ENCODE peak calls at places on chromosomes 6 and 20, in seven cellular contexts. One of them, this sample, is unnamed.

GRCh38 chr6:72620866-72621242 is 1.0 kb upstream of the KCNQ5 start:
- DNase-seq in NB4: peak
- DNase-seq in ELF-1: peak
- DNase-seq in fibroblast of the conjunctiva: no peak
- DNase-seq in T-helper 22 cell: no peak
- DNase-seq in amniotic epithelial cell: no peak
- DNase-seq in caudate nucleus: no peak
- DNase-seq in this sample: no peak

GRCh38 chr20:50120935-50121693 is 8.2 kb upstream of the UBE2V1 start:
- DNase-seq in fibroblast of the conjunctiva: peak
- DNase-seq in NB4: peak
- DNase-seq in T-helper 22 cell: peak
- DNase-seq in amniotic epithelial cell: peak
- DNase-seq in ELF-1: peak
- DNase-seq in caudate nucleus: no peak
- DNase-seq in this sample: peak

GRCh38 chr6:146357578-146358340 is 185.9 kb upstream of the RAB32 start:
- DNase-seq in ELF-1: no peak
- DNase-seq in caudate nucleus: no peak
- DNase-seq in NB4: peak
- DNase-seq in fibroblast of the conjunctiva: peak
- DNase-seq in amniotic epithelial cell: peak
- DNase-seq in T-helper 22 cell: no peak
- DNase-seq in this sample: no peak

GRCh38 chr6:170178561-170179477 is 112.1 kb downstream of the DLL1 start:
- DNase-seq in NB4: no peak
- DNase-seq in ELF-1: no peak
- DNase-seq in caudate nucleus: no peak
- DNase-seq in fibroblast of the conjunctiva: peak
- DNase-seq in amniotic epithelial cell: peak
- DNase-seq in T-helper 22 cell: no peak
- DNase-seq in this sample: peak

GRCh38 chr6:46796842-46797241 is 3.7 kb downstream of the MEP1A start:
- DNase-seq in T-helper 22 cell: no peak
- DNase-seq in amniotic epithelial cell: peak
- DNase-seq in caudate nucleus: no peak
- DNase-seq in fibroblast of the conjunctiva: no peak
- DNase-seq in NB4: no peak
- DNase-seq in ELF-1: no peak
- DNase-seq in this sample: no peak

GRCh38 chr6:166935353-166935752 is 21.0 kb downstream of the RNASET2 start:
- DNase-seq in NB4: no peak
- DNase-seq in fibroblast of the conjunctiva: no peak
- DNase-seq in ELF-1: no peak
- DNase-seq in caudate nucleus: no peak
- DNase-seq in T-helper 22 cell: no peak
- DNase-seq in amniotic epithelial cell: peak
- DNase-seq in this sample: peak

GRCh38 chr20:34994509-34995131 is 39.0 kb downstream of the MYH7B start:
- DNase-seq in NB4: no peak
- DNase-seq in T-helper 22 cell: no peak
- DNase-seq in amniotic epithelial cell: no peak
- DNase-seq in ELF-1: no peak
- DNase-seq in caudate nucleus: no peak
- DNase-seq in fibroblast of the conjunctiva: no peak
- DNase-seq in this sample: no peak

GRCh38 chr6:5316946-5317345 is 55.6 kb downstream of the FARS2 start:
- DNase-seq in ELF-1: no peak
- DNase-seq in NB4: no peak
- DNase-seq in T-helper 22 cell: no peak
- DNase-seq in amniotic epithelial cell: no peak
- DNase-seq in fibroblast of the conjunctiva: no peak
- DNase-seq in caudate nucleus: no peak
- DNase-seq in this sample: no peak

GRCh38 chr6:35294308-35294945 is 3.2 kb upstream of the DEF6 start:
- DNase-seq in fibroblast of the conjunctiva: peak
- DNase-seq in caudate nucleus: peak
- DNase-seq in NB4: peak
- DNase-seq in T-helper 22 cell: peak
- DNase-seq in amniotic epithelial cell: peak
- DNase-seq in ELF-1: peak
- DNase-seq in this sample: peak

GRCh38 chr6:4637691-4638433 is 138.3 kb upstream of the CDYL start:
- DNase-seq in T-helper 22 cell: no peak
- DNase-seq in caudate nucleus: no peak
- DNase-seq in ELF-1: no peak
- DNase-seq in amniotic epithelial cell: peak
- DNase-seq in fibroblast of the conjunctiva: no peak
- DNase-seq in NB4: peak
- DNase-seq in this sample: no peak

GRCh38 chr20:57498425-57499400 is 26.2 kb downstream of the CTCFL start:
- DNase-seq in ELF-1: peak
- DNase-seq in caudate nucleus: no peak
- DNase-seq in amniotic epithelial cell: no peak
- DNase-seq in T-helper 22 cell: no peak
- DNase-seq in fibroblast of the conjunctiva: no peak
- DNase-seq in NB4: peak
- DNase-seq in this sample: peak

GRCh38 chr6:128713461-128713860 is 169.5 kb upstream of the LAMA2 start:
- DNase-seq in ELF-1: no peak
- DNase-seq in T-helper 22 cell: no peak
- DNase-seq in NB4: no peak
- DNase-seq in caudate nucleus: no peak
- DNase-seq in fibroblast of the conjunctiva: peak
- DNase-seq in amniotic epithelial cell: peak
- DNase-seq in this sample: no peak

GRCh38 chr6:89022747-89023289 is 57.7 kb upstream of the PNRC1 start:
- DNase-seq in caudate nucleus: no peak
- DNase-seq in amniotic epithelial cell: peak
- DNase-seq in T-helper 22 cell: no peak
- DNase-seq in fibroblast of the conjunctiva: peak
- DNase-seq in NB4: no peak
- DNase-seq in ELF-1: no peak
- DNase-seq in this sample: no peak

GRCh38 chr20:37408202-37408929 is 62.4 kb downstream of the SRC start:
- DNase-seq in fibroblast of the conjunctiva: no peak
- DNase-seq in amniotic epithelial cell: no peak
- DNase-seq in T-helper 22 cell: no peak
- DNase-seq in NB4: no peak
- DNase-seq in caudate nucleus: no peak
- DNase-seq in ELF-1: no peak
- DNase-seq in this sample: no peak

GRCh38 chr20:23869520-23869919 is 10.0 kb downstream of the CST5 start:
- DNase-seq in NB4: no peak
- DNase-seq in amniotic epithelial cell: no peak
- DNase-seq in ELF-1: no peak
- DNase-seq in T-helper 22 cell: no peak
- DNase-seq in fibroblast of the conjunctiva: no peak
- DNase-seq in caudate nucleus: no peak
- DNase-seq in this sample: no peak

GRCh38 chr20:16942702-16943101 is 194.5 kb downstream of the OTOR start:
- DNase-seq in caudate nucleus: no peak
- DNase-seq in amniotic epithelial cell: peak
- DNase-seq in fibroblast of the conjunctiva: no peak
- DNase-seq in T-helper 22 cell: no peak
- DNase-seq in NB4: peak
- DNase-seq in ELF-1: no peak
- DNase-seq in this sample: no peak

GRCh38 chr20:40276291-40276690 is 412.7 kb downstream of the MAFB start:
- DNase-seq in NB4: no peak
- DNase-seq in amniotic epithelial cell: no peak
- DNase-seq in T-helper 22 cell: no peak
- DNase-seq in ELF-1: peak
- DNase-seq in caudate nucleus: no peak
- DNase-seq in fibroblast of the conjunctiva: no peak
- DNase-seq in this sample: no peak

GRCh38 chr6:5718231-5718947 is 288.3 kb downstream of the NRN1 start:
- DNase-seq in caudate nucleus: no peak
- DNase-seq in NB4: peak
- DNase-seq in ELF-1: no peak
- DNase-seq in amniotic epithelial cell: no peak
- DNase-seq in fibroblast of the conjunctiva: no peak
- DNase-seq in T-helper 22 cell: no peak
- DNase-seq in this sample: no peak

GRCh38 chr6:119226089-119226488 is 123.5 kb downstream of the MAN1A1 start:
- DNase-seq in fibroblast of the conjunctiva: no peak
- DNase-seq in caudate nucleus: no peak
- DNase-seq in NB4: no peak
- DNase-seq in amniotic epithelial cell: no peak
- DNase-seq in ELF-1: no peak
- DNase-seq in T-helper 22 cell: no peak
- DNase-seq in this sample: peak

GRCh38 chr6:78966542-78966941 is 99.2 kb downstream of the IRAK1BP1 start:
- DNase-seq in NB4: no peak
- DNase-seq in ELF-1: no peak
- DNase-seq in T-helper 22 cell: no peak
- DNase-seq in fibroblast of the conjunctiva: no peak
- DNase-seq in amniotic epithelial cell: no peak
- DNase-seq in caudate nucleus: no peak
- DNase-seq in this sample: no peak

GRCh38 chr6:106247733-106248132 is 77.8 kb downstream of the ATG5 start:
- DNase-seq in NB4: no peak
- DNase-seq in T-helper 22 cell: no peak
- DNase-seq in fibroblast of the conjunctiva: no peak
- DNase-seq in caudate nucleus: no peak
- DNase-seq in amniotic epithelial cell: no peak
- DNase-seq in ELF-1: no peak
- DNase-seq in this sample: no peak

GRCh38 chr6:31861919-31862343 is 690 bp downstream of the NEU1 start:
- DNase-seq in amniotic epithelial cell: no peak
- DNase-seq in caudate nucleus: no peak
- DNase-seq in fibroblast of the conjunctiva: no peak
- DNase-seq in ELF-1: no peak
- DNase-seq in NB4: no peak
- DNase-seq in T-helper 22 cell: no peak
- DNase-seq in this sample: no peak

This sample was measured in NCI-H1092 treated with DMSO at 0.1 percent for 48 hours.